ENCODE peak calls at places on chromosomes 4 and X, in six cellular contexts. E, T, C, S, Z and Q are unnamed samples.
A peak's percentile ranks its signal among the peaks of the same experiment; 100 is the strongest.

GRCh38 chrX:39809326-39809725 is 288.4 kb downstream of the BCOR start:
- DNase-seq in S (no peak), C (no peak), Z (no peak), E (no peak), T (no peak), Q (no peak)

GRCh38 chr4:78552398-78553396 is 1.1 kb downstream of the ANXA3 start:
- DNase-seq in C (no peak), Z (no peak), T (peak; percentile 0), S (no peak), E (no peak), Q (no peak)

GRCh38 chr4:186789671-186790070 is 66.0 kb upstream of the FAT1 start:
- DNase-seq in T (no peak), E (no peak), C (no peak), S (no peak), Z (no peak), Q (no peak)

GRCh38 chr4:16225681-16225995 is 633 bp downstream of the TAPT1 start:
- DNase-seq in E (no peak), T (no peak), C (no peak), Z (no peak), S (no peak), Q (no peak)

GRCh38 chr4:895596-895995 is 36.5 kb downstream of the GAK start:
- DNase-seq in Z (no peak), E (no peak), S (no peak), C (no peak), T (no peak), Q (no peak)

GRCh38 chr4:121648518-121648917 is 48.3 kb downstream of the ANXA5 start:
- DNase-seq in C (no peak), E (no peak), Z (no peak), S (no peak), T (no peak), Q (peak; percentile 23)

GRCh38 chr4:138512766-138513165 is 270.6 kb upstream of the SLC7A11 start:
- DNase-seq in Z (no peak), C (no peak), E (no peak), S (no peak), T (no peak), Q (no peak)

GRCh38 chr4:76896731-76897521 is 1.0 kb downstream of the SOWAHB start:
- DNase-seq in Z (no peak), T (peak; percentile 43), C (no peak), S (peak; percentile 45), E (no peak), Q (no peak)

GRCh38 chr4:26611879-26612278 is 28.0 kb downstream of the TBC1D19 start:
- DNase-seq in E (no peak), Z (no peak), C (no peak), S (no peak), T (no peak), Q (no peak)

GRCh38 chr4:109560687-109561452 is 824 bp downstream of the MCUB start:
- DNase-seq in E (peak; percentile 28), Z (peak; percentile 39), C (no peak), T (no peak), S (peak; percentile 47), Q (peak; percentile 39)

GRCh38 chr4:11418610-11419009 is 10.1 kb downstream of the HS3ST1 start:
- DNase-seq in T (no peak), Z (no peak), E (no peak), S (no peak), C (no peak), Q (no peak)

GRCh38 chr4:38462659-38463058 is 201.3 kb upstream of the KLF3 start:
- DNase-seq in S (no peak), E (no peak), C (no peak), T (no peak), Z (no peak), Q (no peak)

GRCh38 chr4:86935499-86935832 is 655 bp downstream of the AFF1 start:
- DNase-seq in Z (no peak), E (no peak), S (peak; percentile 35), T (no peak), C (no peak), Q (no peak)

GRCh38 chrX:150362599-150363481 is at the start of gene MAMLD1:
- DNase-seq in C (no peak), S (peak; percentile 51), T (no peak), E (no peak), Z (peak; percentile 51), Q (peak; percentile 39)

GRCh38 chrX:44223150-44223549 is 120.3 kb downstream of the EFHC2 start:
- DNase-seq in T (no peak), Z (no peak), S (no peak), E (no peak), C (no peak), Q (no peak)

GRCh38 chrX:135340827-135341226 is 31.5 kb downstream of the ETDC start:
- DNase-seq in C (no peak), S (no peak), Z (peak; percentile 46), T (no peak), E (no peak), Q (no peak)

GRCh38 chr4:113878718-113879117 is 100.7 kb downstream of the ARSJ start:
- DNase-seq in Z (no peak), S (no peak), C (no peak), T (no peak), E (no peak), Q (no peak)

GRCh38 chr4:163251204-163251603 is 81.2 kb downstream of the NPY1R start:
- DNase-seq in S (no peak), T (no peak), Z (no peak), C (no peak), E (no peak), Q (no peak)

GRCh38 chr4:187309456-187309855 is 585.8 kb upstream of the FAT1 start:
- DNase-seq in S (no peak), Z (peak; percentile 65), C (no peak), E (no peak), T (no peak), Q (peak; percentile 71)

GRCh38 chr4:30720021-30720655 is at the start of gene PCDH7:
- DNase-seq in E (no peak), C (no peak), T (peak; percentile 27), S (no peak), Z (no peak), Q (no peak)

GRCh38 chrX:144219035-144219434 is 335.2 kb downstream of the UBE2NL start:
- DNase-seq in T (peak; percentile 8), C (no peak), S (no peak), E (no peak), Z (no peak), Q (no peak)

GRCh38 chrX:16671005-16671404 is 21.0 kb downstream of the S100G start:
- DNase-seq in C (no peak), Z (no peak), T (no peak), S (peak; percentile 14), E (no peak), Q (no peak)

GRCh38 chr4:139301821-139302611 is at the start of gene NDUFC1:
- DNase-seq in S (peak; percentile 62), E (peak; percentile 50), T (peak; percentile 22), Z (no peak), C (no peak), Q (no peak)

GRCh38 chr4:6298852-6299251 is 29.2 kb downstream of the WFS1 start:
- DNase-seq in E (no peak), Z (no peak), T (no peak), S (no peak), C (no peak), Q (no peak)

GRCh38 chrX:149569770-149570169 is 17.5 kb downstream of the MAGEA9B start:
- DNase-seq in Z (no peak), E (no peak), T (no peak), C (no peak), S (no peak), Q (no peak)

GRCh38 chr4:52659722-52660261 is 691 bp upstream of the USP46 start:
- DNase-seq in E (no peak), S (peak; percentile 4), T (no peak), C (no peak), Z (no peak), Q (no peak)

GRCh38 chr4:113179996-113180395 is 130.5 kb downstream of the ANK2 start:
- DNase-seq in E (no peak), C (no peak), Z (no peak), S (no peak), T (no peak), Q (peak; percentile 5)

GRCh38 chr4:8353912-8354453 is 84.4 kb downstream of the HTRA3 start:
- DNase-seq in Z (no peak), C (no peak), S (no peak), T (no peak), E (no peak), Q (no peak)

GRCh38 chr4:130393246-130394041 is 1297.5 kb downstream of the C4orf33 start:
- DNase-seq in C (no peak), S (no peak), Z (no peak), E (no peak), T (no peak), Q (no peak)

GRCh38 chrX:9646471-9647038 is 119.1 kb downstream of the GPR143 start:
- DNase-seq in T (no peak), Z (no peak), C (no peak), E (no peak), S (no peak), Q (no peak)

GRCh38 chr4:182142146-182143085 is 100.8 kb upstream of the TENM3 start:
- DNase-seq in T (no peak), C (no peak), Z (no peak), S (no peak), E (no peak), Q (no peak)

GRCh38 chrX:150899191-150899757 is 806 bp upstream of the CD99L2 start:
- DNase-seq in Z (no peak), T (peak; percentile 23), S (peak; percentile 9), E (no peak), C (peak; percentile 26), Q (no peak)